ENCODE peak calls at places on chromosomes 13 and 19, in six cellular contexts. K is ovary, S is fibroblast of lung, L is esophagus squamous epithelium, Z is tibial nerve, T is IMR-90. Q is an unnamed sample.

GRCh38 chr13:84896128-84896527 is 903.1 kb downstream of the SLITRK6 start:
- DNase-seq in T (peak; percentile 61), Z (no peak), L (no peak), K (no peak), S (peak; percentile 34), Q (peak; percentile 6)

GRCh38 chr19:2302319-2303208 is 5.4 kb downstream of the LINGO3 start:
- DNase-seq in T (peak; percentile 65), Z (no peak), L (no peak), K (no peak), S (peak; percentile 46), Q (no peak)

GRCh38 chr13:79724348-79725103 is 243.6 kb downstream of the NDFIP2 start:
- DNase-seq in S (peak; percentile 62), Z (no peak), L (no peak), T (no peak), K (no peak), Q (no peak)

GRCh38 chr13:99955747-99956472 is 15.7 kb downstream of the ZIC5 start:
- DNase-seq in L (no peak), S (peak; percentile 36), Z (no peak), K (no peak), T (peak; percentile 17), Q (no peak)

GRCh38 chr19:17817668-17818363 is 3.5 kb downstream of the INSL3 start:
- DNase-seq in T (no peak), S (no peak), Z (no peak), K (no peak), L (no peak), Q (no peak)

GRCh38 chr19:17848598-17849292 is 963 bp upstream of the JAK3 start:
- DNase-seq in Z (no peak), T (no peak), S (no peak), L (no peak), K (no peak), Q (no peak)

GRCh38 chr19:20167020-20167644 is at the start of gene ZNF486:
- DNase-seq in K (peak; percentile 95), S (peak; percentile 93), L (peak; percentile 75), Z (peak; percentile 98), T (peak; percentile 94), Q (no peak)

GRCh38 chr13:32314968-32315254 is 252 bp downstream of the ZAR1L start:
- DNase-seq in K (no peak), S (peak; percentile 67), T (peak; percentile 44), L (no peak), Z (no peak), Q (no peak)

GRCh38 chr13:109593230-109593629 is 193.2 kb downstream of the IRS2 start:
- DNase-seq in S (no peak), L (no peak), T (no peak), Z (no peak), K (no peak), Q (no peak)

DNA sequence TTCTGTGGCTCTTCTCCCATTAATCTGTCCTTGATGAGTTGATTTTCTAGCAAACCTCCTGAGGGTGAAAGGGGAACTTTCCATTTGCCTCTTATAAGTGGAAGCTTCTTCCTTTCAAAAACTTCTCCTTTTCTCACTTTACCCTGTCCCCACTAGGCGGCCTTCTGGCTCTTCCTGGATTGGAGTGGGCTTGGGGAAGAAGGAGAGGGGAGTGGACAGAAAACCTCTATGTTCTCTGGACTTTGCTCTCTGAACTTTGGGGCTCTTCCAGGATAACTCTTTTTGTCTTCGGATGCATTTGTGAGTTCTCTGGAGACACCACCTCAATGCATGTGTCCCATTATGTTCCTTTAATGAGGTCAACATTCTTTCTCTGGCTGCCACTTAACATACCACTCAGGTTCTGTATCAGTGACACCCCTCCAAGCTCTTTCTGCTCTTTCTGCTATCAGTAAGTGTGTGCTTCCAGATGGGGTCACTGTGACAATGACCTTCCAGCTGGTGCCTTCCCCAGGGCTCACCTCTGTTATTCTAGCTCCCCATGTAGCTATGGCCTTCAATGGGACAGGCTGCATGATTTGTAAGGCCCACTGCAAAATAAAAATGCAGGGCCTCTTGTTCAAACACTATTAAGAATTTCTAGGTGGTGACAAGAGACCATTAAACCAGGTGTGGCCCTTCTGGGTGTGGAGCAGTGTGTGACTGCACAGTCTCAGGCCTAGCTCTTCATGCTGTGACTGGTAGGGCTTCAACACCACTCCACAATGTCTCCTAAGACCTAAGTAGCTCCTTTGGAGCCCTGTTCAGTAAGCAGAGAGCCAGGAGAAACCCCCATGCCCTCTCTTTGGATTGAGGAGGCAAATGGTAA is 389.2 kb downstream of the EFNB2 start:
- DNase-seq in Z (no peak), S (no peak), T (no peak), K (no peak), L (no peak), Q (no peak)
- TF ChIP-seq CTCF in Z (no peak), S (no peak), T (no peak), K (no peak), L (no peak), Q (no peak)

GRCh38 chr13:36453518-36453917 is 21.2 kb downstream of the CCNA1 start:
- DNase-seq in K (no peak), S (peak; percentile 20), L (no peak), Z (no peak), T (peak; percentile 2), Q (no peak)
- TF ChIP-seq CTCF in K (no peak), S (peak; percentile 16), L (peak; percentile 7), Z (no peak), T (peak; percentile 15), Q (no peak)

DNA sequence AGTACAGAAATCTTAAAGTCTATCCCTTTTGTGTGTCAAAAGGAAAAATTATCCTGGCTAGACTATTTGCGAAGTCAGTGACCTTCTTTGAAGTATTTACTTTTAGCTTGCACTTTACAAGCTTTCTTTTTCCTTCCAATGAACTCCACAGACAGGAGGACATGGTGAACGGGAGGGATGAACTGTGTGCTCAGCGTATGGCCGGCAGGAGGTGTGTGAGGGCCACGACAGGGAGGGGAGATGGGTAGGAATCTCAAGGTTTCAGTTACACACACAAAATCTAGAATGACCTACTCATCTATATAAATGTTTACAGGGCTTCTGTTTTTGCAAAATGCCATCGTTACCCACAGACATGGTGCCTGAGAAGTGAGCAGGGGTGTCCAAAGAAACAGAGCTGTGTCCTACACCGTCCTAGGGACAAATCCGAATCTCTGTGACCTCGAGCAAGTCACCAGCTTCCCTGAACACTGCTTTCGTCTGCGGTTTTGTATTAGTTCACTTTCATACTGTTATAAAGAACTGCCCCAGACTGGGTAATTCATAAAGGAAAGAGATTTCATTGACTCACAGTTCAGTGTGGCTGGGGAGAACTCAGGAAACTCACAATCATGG is 537.2 kb downstream of the LIG4 start:
- DNase-seq in L (no peak), Z (no peak), T (peak; percentile 53), S (peak; percentile 2), K (no peak), Q (no peak)
- TF ChIP-seq CTCF in L (no peak), Z (no peak), T (peak; percentile 53), S (peak; percentile 62), K (no peak), Q (no peak)

GRCh38 chr13:30422056-30422914 is at the start of gene UBE2L5:
- DNase-seq in T (peak; percentile 74), K (peak; percentile 76), Z (peak; percentile 61), S (peak; percentile 85), L (peak; percentile 37), Q (peak; percentile 73)
- TF ChIP-seq CTCF in T (no peak), K (no peak), Z (no peak), S (no peak), L (no peak), Q (no peak)

GRCh38 chr19:8094336-8094735 is 41.8 kb downstream of the CCL25 start:
- DNase-seq in T (no peak), S (no peak), L (no peak), Z (no peak), K (no peak), Q (no peak)

GRCh38 chr19:8095354-8095886 is 42.9 kb downstream of the CCL25 start:
- DNase-seq in Z (no peak), S (no peak), L (no peak), K (no peak), T (no peak), Q (no peak)

GRCh38 chr19:8097198-8097597 is 44.6 kb downstream of the CCL25 start:
- DNase-seq in T (no peak), K (no peak), Z (no peak), L (no peak), S (no peak), Q (no peak)

GRCh38 chr19:8097681-8098567 is 45.4 kb downstream of the CCL25 start:
- DNase-seq in K (no peak), Z (no peak), S (no peak), T (no peak), L (no peak), Q (peak; percentile 44)

GRCh38 chr19:8096071-8096470 is 43.5 kb downstream of the CCL25 start:
- DNase-seq in Z (no peak), L (no peak), T (no peak), S (no peak), K (no peak), Q (no peak)
- TF ChIP-seq CTCF in Z (no peak), L (no peak), T (no peak), S (no peak), K (no peak), Q (no peak)

DNA sequence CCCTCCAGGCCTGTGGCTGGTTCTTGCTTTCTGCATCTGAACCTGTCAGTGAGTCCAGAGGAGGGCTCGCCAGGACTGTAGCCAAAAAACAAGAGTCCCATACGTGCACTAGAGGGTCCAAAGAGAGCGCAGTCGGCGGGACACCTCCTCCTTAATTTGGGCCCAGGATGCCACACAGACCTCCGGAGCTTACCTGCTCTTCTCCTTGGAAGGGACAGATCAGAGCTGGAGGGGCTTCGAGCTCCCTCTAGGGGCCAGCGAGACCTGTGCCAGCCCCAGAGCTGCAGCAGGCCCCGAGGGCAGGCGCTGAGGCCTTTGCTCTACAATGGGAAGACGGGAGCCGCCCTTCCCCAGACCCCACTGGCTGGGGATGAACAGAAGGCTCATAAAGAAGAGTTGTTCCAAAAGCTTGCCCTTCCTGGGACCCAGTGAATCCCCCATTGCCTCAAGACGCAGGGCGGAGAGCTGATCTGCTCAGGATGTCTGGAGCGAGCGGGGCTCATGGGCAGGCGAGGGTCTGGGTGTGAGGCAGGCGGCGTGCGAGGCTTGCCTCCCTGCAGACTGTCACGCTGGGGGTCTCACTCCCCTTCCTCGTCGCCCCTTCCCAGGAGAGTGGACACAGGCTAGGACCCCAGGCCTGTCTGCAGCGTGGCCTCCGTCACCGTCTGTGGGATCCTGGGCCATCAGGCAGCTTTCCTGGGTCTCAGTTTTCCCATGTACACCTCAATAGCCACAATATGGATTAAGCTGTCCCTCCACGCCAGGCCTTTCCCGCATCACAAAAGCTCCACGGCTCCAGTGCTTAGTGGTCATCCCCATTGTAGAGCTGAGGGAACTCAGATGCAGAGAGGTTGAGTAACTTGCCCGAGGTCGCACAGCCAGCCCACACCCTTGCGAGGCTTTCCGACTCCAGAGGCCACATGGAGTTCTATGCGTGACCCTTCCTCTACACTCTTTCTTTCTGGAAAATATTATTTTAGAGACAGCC is 46.9 kb upstream of the VSTM2B start:
- DNase-seq in S (no peak), K (no peak), Z (no peak), T (no peak), L (no peak), Q (peak; percentile 31)
- TF ChIP-seq CTCF in S (no peak), K (no peak), Z (no peak), T (peak; percentile 20), L (no peak), Q (no peak)

GRCh38 chr19:39155114-39155700 is 29.6 kb downstream of the PAK4 start:
- DNase-seq in T (no peak), L (no peak), S (no peak), Z (no peak), K (no peak), Q (peak; percentile 22)
- TF ChIP-seq CTCF in T (no peak), L (no peak), S (no peak), Z (no peak), K (no peak), Q (no peak)

GRCh38 chr13:39037880-39038568 is at the start of the genes NHLRC3 and PROSER1:
- DNase-seq in S (peak; percentile 92), T (peak; percentile 88), L (peak; percentile 73), Z (peak; percentile 88), K (peak; percentile 96), Q (peak; percentile 85)
- TF ChIP-seq CTCF in S (no peak), T (no peak), L (no peak), Z (no peak), K (peak; percentile 33), Q (no peak)